ENCODE peak calls at places on chromosomes 2 and 18, in four cellular contexts. N is body of pancreas, Z is tibial artery, O is fibroblast of mammary gland. K is an unnamed sample.

GRCh38 chr2:161546635-161547034 is 77.6 kb upstream of the SLC4A10 start:
- DNase-seq in N (no peak), O (no peak), Z (no peak), K (no peak)

GRCh38 chr2:98134138-98134537 is 47.2 kb downstream of the VWA3B start:
- DNase-seq in N (no peak), O (peak; percentile 76), Z (no peak), K (peak; percentile 33)

GRCh38 chr2:99662761-99663341 is 173.0 kb upstream of the REV1 start:
- DNase-seq in N (peak; percentile 13), Z (peak; percentile 78), O (peak; percentile 95), K (no peak)

GRCh38 chr18:63152791-63153190 is 166.8 kb downstream of the BCL2 start:
- DNase-seq in N (no peak), O (no peak), Z (no peak), K (no peak)

GRCh38 chr2:527581-527980 is 149.6 kb downstream of the TMEM18 start:
- DNase-seq in N (no peak), Z (no peak), O (no peak), K (no peak)

GRCh38 chr18:10660485-10660884 is 134.7 kb downstream of the NAPG start:
- DNase-seq in N (no peak), O (peak; percentile 83), Z (no peak), K (no peak)

GRCh38 chr2:51734115-51734514 is 702.2 kb upstream of the NRXN1 start:
- DNase-seq in N (no peak), Z (no peak), O (peak; percentile 48), K (no peak)

GRCh38 chr2:190359896-190360376 is 16.5 kb downstream of the INPP1 start:
- DNase-seq in N (peak; percentile 77), O (peak; percentile 74), Z (peak; percentile 72), K (peak; percentile 55)

GRCh38 chr2:37350034-37350433 is 5.6 kb downstream of the QPCT start:
- DNase-seq in N (peak; percentile 52), Z (no peak), O (peak; percentile 55), K (no peak)

GRCh38 chr2:109032229-109032800 is 43.3 kb upstream of the EDAR start:
- DNase-seq in N (no peak), Z (no peak), O (no peak), K (no peak)

GRCh38 chr2:94970353-94970752 is 55.2 kb upstream of the MAL start:
- DNase-seq in Z (no peak), N (no peak), O (no peak), K (no peak)

GRCh38 chr2:73260338-73260984 is 23.8 kb downstream of the FBXO41 start:
- DNase-seq in Z (no peak), N (peak; percentile 67), O (peak; percentile 49), K (peak; percentile 45)

GRCh38 chr2:216017365-216017764 is 4.0 kb upstream of the MREG start:
- DNase-seq in O (peak; percentile 31), Z (no peak), N (no peak), K (no peak)

GRCh38 chr2:106963156-106963555 is 77.2 kb upstream of the ST6GAL2 start:
- DNase-seq in O (peak; percentile 78), N (no peak), Z (no peak), K (no peak)

GRCh38 chr2:23760746-23761145 is 166.2 kb downstream of the ATAD2B start:
- DNase-seq in N (no peak), O (peak; percentile 71), Z (no peak), K (no peak)

GRCh38 chr2:56754066-56754615 is 570.4 kb downstream of the CCDC85A start:
- DNase-seq in O (no peak), N (peak; percentile 6), Z (no peak), K (peak; percentile 40)

GRCh38 chr2:6526093-6526824 is 339.4 kb downstream of the CMPK2 start:
- DNase-seq in O (no peak), N (peak; percentile 49), Z (no peak), K (no peak)

GRCh38 chr2:36963106-36963505 is 3.2 kb downstream of the STRN start:
- DNase-seq in O (no peak), Z (no peak), N (no peak), K (no peak)

GRCh38 chr2:118442949-118443348 is 354.7 kb downstream of the INSIG2 start:
- DNase-seq in N (no peak), O (no peak), Z (no peak), K (no peak)

GRCh38 chr18:39167990-39168389 is 1602.4 kb upstream of the CELF4 start:
- DNase-seq in O (no peak), N (no peak), Z (no peak), K (no peak)

GRCh38 chr2:14720319-14720718 is 87.8 kb downstream of the LRATD1 start:
- DNase-seq in Z (no peak), O (peak; percentile 69), N (no peak), K (no peak)

GRCh38 chr18:40380657-40381441 is 1574.2 kb upstream of the PIK3C3 start:
- DNase-seq in O (peak; percentile 50), N (no peak), Z (no peak), K (no peak)

GRCh38 chr2:186129767-186130581 is 356.1 kb upstream of the ZC3H15 start:
- DNase-seq in Z (no peak), N (peak; percentile 10), O (peak; percentile 57), K (no peak)

GRCh38 chr2:11133936-11134320 is 21.3 kb upstream of the SLC66A3 start:
- DNase-seq in Z (no peak), O (no peak), N (no peak), K (no peak)

GRCh38 chr2:173496746-173497145 is 142.1 kb downstream of the CDCA7 start:
- DNase-seq in O (peak; percentile 64), N (no peak), Z (no peak), K (no peak)

GRCh38 chr2:84846041-84846663 is 34.7 kb downstream of the TRABD2A start:
- DNase-seq in O (no peak), N (no peak), Z (no peak), K (no peak)

GRCh38 chr2:239239607-239240479 is 161.0 kb downstream of the HDAC4 start:
- DNase-seq in Z (no peak), N (no peak), O (no peak), K (no peak)

GRCh38 chr2:566379-567313 is 110.6 kb downstream of the TMEM18 start:
- DNase-seq in Z (no peak), O (no peak), N (no peak), K (no peak)

GRCh38 chr2:9806298-9806610 is 37.0 kb upstream of the TAF1B start:
- DNase-seq in Z (no peak), O (no peak), N (no peak), K (no peak)

GRCh38 chr18:68177807-68178702 is 536.9 kb downstream of the TMX3 start:
- DNase-seq in O (peak; percentile 95), N (peak; percentile 7), Z (no peak), K (no peak)

GRCh38 chr2:216665240-216665639 is 30.1 kb downstream of the IGFBP5 start:
- DNase-seq in N (peak; percentile 77), Z (no peak), O (peak; percentile 42), K (no peak)

GRCh38 chr2:219733106-219733505 is 105.7 kb downstream of the SLC4A3 start:
- DNase-seq in N (no peak), Z (no peak), O (no peak), K (no peak)

GRCh38 chr2:63652063-63652985 is 63.6 kb downstream of the MDH1 start:
- DNase-seq in N (no peak), O (no peak), Z (no peak), K (no peak)

GRCh38 chr2:46325178-46325928 is 28.1 kb downstream of the EPAS1 start:
- DNase-seq in O (peak; percentile 59), Z (no peak), N (no peak), K (no peak)

GRCh38 chr2:191259001-191259400 is 13.8 kb downstream of the MYO1B start:
- DNase-seq in N (no peak), O (no peak), Z (no peak), K (no peak)

GRCh38 chr2:157194097-157194688 is 63.3 kb upstream of the GALNT5 start:
- DNase-seq in Z (no peak), N (peak; percentile 39), O (peak; percentile 75), K (no peak)

GRCh38 chr2:191691016-191691725 is 13.2 kb downstream of the NABP1 start:
- DNase-seq in N (peak; percentile 64), Z (no peak), O (peak; percentile 93), K (no peak)

GRCh38 chr2:239935789-239936758 is 89.1 kb downstream of the NDUFA10 start:
- DNase-seq in Z (peak; percentile 48), N (peak; percentile 2), O (no peak), K (peak; percentile 8)

GRCh38 chr18:47558110-47558750 is 306.8 kb upstream of the SKOR2 start:
- DNase-seq in N (no peak), O (no peak), Z (no peak), K (no peak)

DNA sequence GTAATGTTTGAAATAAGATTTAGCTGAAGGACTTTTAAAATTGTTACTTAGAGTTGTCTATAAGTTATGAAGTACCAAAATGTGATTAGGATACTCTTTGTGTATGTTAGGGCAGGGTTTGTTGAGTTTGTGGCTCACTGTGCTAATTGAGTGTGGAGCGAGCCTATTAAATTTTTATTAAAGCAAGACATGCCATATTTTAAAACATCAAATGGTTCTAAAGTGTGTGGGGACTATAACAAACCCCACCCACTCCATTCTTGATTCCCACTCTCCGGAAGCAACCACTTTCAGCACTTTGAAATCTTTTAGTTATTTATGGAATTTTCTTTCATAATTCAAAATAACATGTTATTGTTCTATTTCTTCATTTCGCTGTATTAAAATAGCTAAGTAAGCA is 1.8 kb downstream of the HNMT start:
- DNase-seq in Z (no peak), O (no peak), N (no peak), K (no peak)
- H3K4me3 ChIP-seq in Z (peak overlapping the region; percentile 57), O (peak overlapping the region; percentile 58), N (no peak overlapping the region), K (peak overlapping the region; percentile 66)

GRCh38 chr2:181275643-181276070 is 181.5 kb upstream of the ITGA4 start:
- DNase-seq in Z (no peak), N (no peak), O (no peak), K (no peak)

GRCh38 chr2:181285116-181285515 is 172.1 kb upstream of the ITGA4 start:
- DNase-seq in O (no peak), N (no peak), Z (no peak), K (no peak)

GRCh38 chr2:181281206-181281832 is 175.9 kb upstream of the ITGA4 start:
- DNase-seq in Z (no peak), N (no peak), O (no peak), K (no peak)
- H3K4me3 ChIP-seq in Z (no peak overlapping the region), N (no peak overlapping the region), O (no peak overlapping the region), K (no peak overlapping the region)

GRCh38 chr18:2998644-2999043 is 14.3 kb downstream of the LPIN2 start:
- DNase-seq in Z (no peak), O (no peak), N (no peak), K (no peak)
- H3K4me3 ChIP-seq in Z (peak overlapping the region; percentile 1), O (no peak overlapping the region), N (no peak overlapping the region), K (no peak overlapping the region)

GRCh38 chr2:8028981-8029380 is 652.9 kb upstream of the ID2 start:
- DNase-seq in N (no peak), Z (no peak), O (no peak), K (no peak)
- H3K4me3 ChIP-seq in N (no peak overlapping the region), Z (no peak overlapping the region), O (no peak overlapping the region), K (no peak overlapping the region)

GRCh38 chr2:227871375-227871788 is at the start of gene DAW1:
- DNase-seq in Z (no peak), O (peak; percentile 59), N (peak; percentile 56), K (peak; percentile 31)
- H3K4me3 ChIP-seq in Z (peak within 1 kb of the TSS; percentile 47), O (peak within 1 kb of the TSS; percentile 47), N (no peak within 1 kb of the TSS), K (peak within 1 kb of the TSS; percentile 63)